ENCODE peak calls at places on chromosomes 11 and 22, in five cellular contexts. C is CD8-positive, alpha-beta T cell; Z is mesothelial cell of epicardium; O is CD8-positive, alpha-beta memory T cell; Y is amygdala. T is an unnamed sample.

GRCh38 chr11:112889446-112889845 is 71.8 kb upstream of the NCAM1 start:
- DNase-seq in C (no peak), O (no peak), Y (peak; percentile 25), Z (no peak), T (no peak)

GRCh38 chr11:70038034-70038834 is 39.9 kb upstream of the ANO1 start:
- DNase-seq in O (no peak), Y (no peak), C (no peak), Z (no peak), T (peak; percentile 70)

GRCh38 chr22:29377979-29378378 is 10.4 kb downstream of the AP1B1 start:
- DNase-seq in O (no peak), C (no peak), Y (no peak), Z (no peak), T (no peak)

GRCh38 chr11:102831128-102831708 is 12.2 kb downstream of the MMP3 start:
- DNase-seq in Y (no peak), O (no peak), Z (no peak), C (no peak), T (no peak)

GRCh38 chr11:13997881-13998280 is 35.4 kb downstream of the SPON1 start:
- DNase-seq in O (no peak), Y (no peak), C (no peak), Z (no peak), T (no peak)

GRCh38 chr11:63670738-63671321 is 346 bp downstream of the ATL3 start:
- DNase-seq in Y (peak; percentile 64), O (peak; percentile 5), C (peak; percentile 28), Z (peak; percentile 24), T (peak; percentile 75)

GRCh38 chr22:37967147-37967546 is 13.6 kb downstream of the POLR2F start:
- DNase-seq in Z (no peak), Y (no peak), C (no peak), O (no peak), T (no peak)

GRCh38 chr22:47609653-47610052 is 847.2 kb downstream of the TBC1D22A start:
- DNase-seq in Z (no peak), C (no peak), Y (no peak), O (no peak), T (no peak)

GRCh38 chr11:72373163-72373562 is 61.2 kb downstream of the CLPB start:
- DNase-seq in Y (no peak), Z (no peak), C (no peak), O (no peak), T (no peak)

GRCh38 chr22:49789289-49790141 is 38.2 kb downstream of the BRD1 start:
- DNase-seq in Z (no peak), Y (no peak), C (peak; percentile 49), O (peak; percentile 23), T (no peak)

GRCh38 chr22:50218996-50219727 is 18.4 kb downstream of the SELENOO start:
- DNase-seq in C (no peak), Z (no peak), Y (no peak), O (no peak), T (peak; percentile 37)

GRCh38 chr11:76626921-76627391 is 43.6 kb downstream of the LRRC32 start:
- DNase-seq in Y (no peak), C (no peak), Z (no peak), O (no peak), T (peak; percentile 86)

GRCh38 chr11:68263444-68264035 is 8.2 kb downstream of the C11orf24 start:
- DNase-seq in O (no peak), Z (no peak), C (no peak), Y (no peak), T (no peak)

GRCh38 chr11:44973634-44974401 is 23.1 kb upstream of the TP53I11 start:
- DNase-seq in C (no peak), Z (no peak), Y (no peak), O (no peak), T (no peak)

GRCh38 chr11:87368876-87369480 is 331.2 kb downstream of the TMEM135 start:
- DNase-seq in C (no peak), Y (no peak), O (no peak), Z (no peak), T (no peak)

GRCh38 chr22:27267145-27267544 is 534.4 kb downstream of the MN1 start:
- DNase-seq in O (no peak), Y (no peak), Z (no peak), C (no peak), T (no peak)

GRCh38 chr22:49590381-49590780 is 237.3 kb downstream of the BRD1 start:
- DNase-seq in Z (no peak), Y (no peak), O (no peak), C (no peak), T (no peak)

GRCh38 chr11:83583953-83584352 is 297.8 kb upstream of the CCDC90B start:
- DNase-seq in C (no peak), Z (no peak), Y (no peak), O (no peak), T (no peak)

GRCh38 chr11:36266767-36267166 is 22.5 kb downstream of the COMMD9 start:
- DNase-seq in C (no peak), Z (no peak), O (no peak), Y (no peak), T (no peak)

GRCh38 chr11:59550842-59551650 is 39.7 kb downstream of the OR4D9 start:
- DNase-seq in Z (peak; percentile 59), O (peak; percentile 68), C (peak; percentile 81), Y (peak; percentile 74), T (peak; percentile 99)

GRCh38 chr22:21726650-21727049 is 8.9 kb downstream of the YPEL1 start:
- DNase-seq in O (peak; percentile 7), C (peak; percentile 30), Y (no peak), Z (no peak), T (peak; percentile 70)

GRCh38 chr11:132992838-132993680 is 539.2 kb downstream of the OPCML start:
- DNase-seq in Y (peak; percentile 13), C (no peak), O (no peak), Z (no peak), T (no peak)

GRCh38 chr11:119791701-119792151 is 62.7 kb upstream of the NECTIN1 start:
- DNase-seq in Y (no peak), Z (no peak), O (no peak), C (no peak), T (no peak)

GRCh38 chr22:45757068-45757467 is 85.4 kb downstream of the ATXN10 start:
- DNase-seq in Z (peak; percentile 51), C (no peak), Y (no peak), O (no peak), T (no peak)

GRCh38 chr11:9953994-9954626 is 290.2 kb downstream of the SWAP70 start:
- DNase-seq in Z (no peak), O (no peak), Y (no peak), C (no peak), T (no peak)

GRCh38 chr11:27396259-27396839 is 33.3 kb upstream of the CCDC34 start:
- DNase-seq in Z (no peak), Y (no peak), C (no peak), O (no peak), T (no peak)

GRCh38 chr11:85875505-85875904 is 20.3 kb downstream of the CCDC83 start:
- DNase-seq in C (no peak), O (no peak), Y (no peak), Z (no peak), T (no peak)

GRCh38 chr22:49305215-49305965 is 522.3 kb downstream of the BRD1 start:
- DNase-seq in Z (peak; percentile 75), Y (peak; percentile 64), O (peak; percentile 31), C (peak; percentile 65), T (peak; percentile 73)

GRCh38 chr11:8634498-8634897 is 40.5 kb upstream of the STK33 start:
- DNase-seq in Z (no peak), O (no peak), Y (no peak), C (no peak), T (no peak)

T was measured in OCI-M1.